ENCODE peak calls at places on chromosomes 12 and 14, in four cellular contexts. Q, G, I and S are unnamed samples.

GRCh38 chr14:93103392-93104080 is 12.2 kb downstream of the ITPK1 start:
- DNase-seq in Q (peak; percentile 20), I (no peak), G (no peak), S (no peak)

GRCh38 chr12:49188916-49189367 is at the start of gene TUBA1A:
- DNase-seq in G (peak; percentile 89), I (peak; percentile 100), Q (peak; percentile 100), S (peak; percentile 96)

GRCh38 chr12:94609917-94610443 is 40.4 kb downstream of the TMCC3 start:
- DNase-seq in Q (no peak), G (no peak), I (no peak), S (no peak)

GRCh38 chr14:93903342-93904184 is 23.6 kb upstream of the FAM181A start:
- DNase-seq in G (peak; percentile 81), I (peak; percentile 71), Q (no peak), S (no peak)

GRCh38 chr14:67892466-67893120 is 73.0 kb downstream of the RAD51B start:
- DNase-seq in Q (no peak), G (no peak), I (no peak), S (no peak)

GRCh38 chr12:107179883-107180282 is 86.5 kb upstream of the CRY1 start:
- DNase-seq in G (no peak), I (no peak), Q (no peak), S (no peak)

GRCh38 chr14:52917732-52918131 is 33.1 kb downstream of the FERMT2 start:
- DNase-seq in Q (peak; percentile 53), I (no peak), G (no peak), S (no peak)

GRCh38 chr14:106694638-106695393 is 1168.4 kb downstream of the TMEM121 start:
- DNase-seq in Q (no peak), I (no peak), G (no peak), S (no peak)

GRCh38 chr12:95820096-95820703 is 29.6 kb upstream of the NTN4 start:
- DNase-seq in Q (peak; percentile 68), I (no peak), G (no peak), S (no peak)

GRCh38 chr12:67911293-67911637 is 78.0 kb upstream of the IFNG-AS1 start:
- DNase-seq in Q (peak; percentile 18), G (no peak), I (no peak), S (no peak)

GRCh38 chr12:123966596-123966995 is 6.0 kb downstream of the CCDC92 start:
- DNase-seq in I (no peak), Q (peak; percentile 41), G (no peak), S (no peak)

GRCh38 chr12:90514325-90514724 is 440.7 kb downstream of the CCER1 start:
- DNase-seq in I (no peak), G (no peak), Q (peak; percentile 24), S (no peak)

GRCh38 chr14:54040851-54041250 is 84.2 kb upstream of the BMP4 start:
- DNase-seq in I (no peak), Q (no peak), G (no peak), S (no peak)

GRCh38 chr14:39395555-39396254 is 36.5 kb downstream of the FBXO33 start:
- DNase-seq in Q (no peak), I (no peak), G (no peak), S (no peak)

GRCh38 chr14:23864856-23865255 is 88.7 kb upstream of the DHRS4 start:
- DNase-seq in I (no peak), Q (no peak), G (no peak), S (no peak)

GRCh38 chr12:24903305-24904088 is 45.4 kb downstream of the BCAT1 start:
- DNase-seq in Q (peak; percentile 59), I (no peak), G (no peak), S (no peak)

GRCh38 chr12:45426294-45426693 is 210.4 kb downstream of the ANO6 start:
- DNase-seq in Q (no peak), I (no peak), G (no peak), S (no peak)

GRCh38 chr12:40738856-40739255 is 46.6 kb downstream of the CNTN1 start:
- DNase-seq in Q (no peak), I (no peak), G (no peak), S (no peak)

GRCh38 chr14:76917158-76917596 is 91.0 kb downstream of the LRRC74A start:
- DNase-seq in Q (peak; percentile 82), G (peak; percentile 83), I (peak; percentile 87), S (peak; percentile 85)

GRCh38 chr12:108484431-108484830 is 30.6 kb upstream of the FICD start:
- DNase-seq in G (no peak), I (no peak), Q (no peak), S (no peak)

GRCh38 chr12:54688309-54689033 is 40.3 kb upstream of the DCD start:
- DNase-seq in Q (no peak), I (no peak), G (no peak), S (no peak)

GRCh38 chr12:54680374-54680773 is 32.2 kb upstream of the DCD start:
- DNase-seq in Q (no peak), I (peak; percentile 89), G (peak; percentile 90), S (peak; percentile 77)

GRCh38 chr12:54684636-54685630 is 36.8 kb upstream of the DCD start:
- DNase-seq in Q (no peak), G (no peak), I (no peak), S (peak; percentile 25)

GRCh38 chr12:54682674-54683073 is 34.5 kb upstream of the DCD start:
- DNase-seq in Q (no peak), G (no peak), I (no peak), S (no peak)

DNA sequence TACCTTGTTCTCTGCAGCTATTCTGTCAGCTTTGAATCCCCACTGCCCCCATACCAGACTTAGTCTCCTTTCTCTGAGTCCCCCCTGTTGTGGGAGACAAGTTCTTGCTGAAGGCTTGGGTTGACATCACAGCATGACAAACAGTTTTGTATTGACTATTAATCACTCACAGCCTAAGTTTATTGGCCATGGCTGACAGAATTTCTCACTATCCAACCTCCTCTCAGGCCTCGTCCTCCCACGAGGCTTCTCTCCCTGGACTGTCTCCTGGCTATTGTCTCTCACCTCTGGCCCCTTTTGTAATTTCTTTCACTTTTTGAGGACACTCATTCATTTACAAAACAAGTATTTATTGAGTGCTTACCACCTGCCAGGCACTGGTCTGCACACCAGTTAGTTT is 35.2 kb upstream of the DCD start:
- DNase-seq in Q (no peak), I (peak; percentile 84), G (no peak), S (peak; percentile 91)
- H3K9ac ChIP-seq in Q (no peak overlapping the region), I (no peak overlapping the region), G (no peak overlapping the region), S (no peak overlapping the region)

DNA sequence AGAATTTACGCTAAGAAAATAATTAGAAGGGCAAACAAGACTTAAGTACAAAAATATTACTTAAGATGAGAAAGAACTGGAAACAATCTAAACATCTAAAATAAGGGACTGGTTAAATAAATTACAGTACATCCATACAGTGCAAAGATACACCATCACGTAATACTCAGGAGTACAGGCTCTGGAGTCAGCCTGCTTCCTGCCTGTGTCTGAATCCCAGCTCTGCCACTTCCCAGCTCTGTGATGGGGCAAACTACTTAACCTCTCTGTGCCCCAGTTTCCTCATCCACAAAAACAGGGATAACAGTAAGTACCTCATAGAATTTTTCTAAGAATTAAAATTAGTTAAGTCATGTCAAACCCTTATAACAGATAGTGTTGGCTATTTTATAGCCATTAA is 36.0 kb downstream of the PPTC7 start:
- DNase-seq in I (no peak), Q (no peak), G (no peak), S (no peak)
- H3K9ac ChIP-seq in I (no peak overlapping the region), Q (no peak overlapping the region), G (no peak overlapping the region), S (no peak overlapping the region)

GRCh38 chr12:69495071-69495470 is 24.9 kb downstream of the FRS2 start:
- DNase-seq in G (no peak), Q (peak; percentile 21), I (no peak), S (no peak)

GRCh38 chr12:69497308-69498026 is 27.3 kb downstream of the FRS2 start:
- DNase-seq in Q (peak; percentile 49), I (no peak), G (no peak), S (no peak)

GRCh38 chr12:69502342-69503081 is 32.3 kb downstream of the FRS2 start:
- DNase-seq in Q (no peak), G (no peak), I (no peak), S (no peak)

GRCh38 chr12:69501154-69501895 is 31.1 kb downstream of the FRS2 start:
- DNase-seq in Q (no peak), G (no peak), I (no peak), S (no peak)

GRCh38 chr12:69500631-69501030 is 30.4 kb downstream of the FRS2 start:
- DNase-seq in G (no peak), Q (no peak), I (no peak), S (no peak)
- H3K9ac ChIP-seq in G (no peak overlapping the region), Q (no peak overlapping the region), I (no peak overlapping the region), S (no peak overlapping the region)

GRCh38 chr12:109822416-109822815 is 10.8 kb downstream of the TRPV4 start:
- DNase-seq in G (no peak), I (no peak), Q (no peak), S (no peak)
- H3K9ac ChIP-seq in G (no peak overlapping the region), I (no peak overlapping the region), Q (no peak overlapping the region), S (no peak overlapping the region)

DNA sequence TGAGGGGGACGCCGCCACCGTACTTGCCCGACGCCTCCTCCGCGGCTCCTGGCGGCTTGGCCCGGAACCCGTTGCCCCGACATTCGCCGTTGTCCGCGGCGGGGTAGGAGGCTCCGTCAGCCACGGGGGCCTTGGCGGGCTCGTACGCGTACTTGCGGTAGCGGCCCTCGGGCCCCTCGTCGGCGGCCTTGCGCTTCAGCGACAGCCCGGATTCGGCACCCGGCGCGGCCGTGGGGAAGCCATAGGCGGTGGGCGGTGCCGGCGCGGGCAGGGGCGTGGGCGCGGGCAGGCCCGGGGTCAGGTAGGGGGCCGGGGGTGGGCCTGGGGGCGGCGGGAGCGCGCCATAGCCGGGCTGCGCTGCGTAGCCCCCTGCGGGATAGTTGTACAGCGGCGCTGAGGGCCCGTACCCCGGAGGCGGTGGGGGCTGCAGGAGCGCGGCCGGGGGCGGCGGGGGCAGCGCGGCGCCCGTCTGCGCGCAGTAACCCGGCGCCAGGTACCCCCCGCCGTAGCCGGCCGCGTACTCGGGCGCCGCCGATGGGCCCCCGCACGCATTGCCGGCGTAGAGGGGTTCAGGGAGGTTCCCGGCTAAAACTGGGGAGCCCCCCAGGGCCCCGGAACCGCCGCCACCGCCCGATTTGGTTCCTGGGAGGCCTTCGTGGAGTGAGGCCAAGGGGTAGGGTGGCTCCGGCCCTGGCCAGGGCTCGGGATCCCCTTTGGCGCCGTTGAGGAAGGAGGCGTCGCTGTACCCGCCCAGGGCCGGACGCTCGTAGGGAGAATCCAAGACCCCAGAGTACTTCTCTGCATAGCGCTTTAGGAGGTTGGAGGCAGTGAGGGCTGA is 26.9 kb downstream of the FIGNL2 start:
- DNase-seq in I (no peak), G (peak; percentile 77), Q (no peak), S (no peak)
- H3K9ac ChIP-seq in I (no peak overlapping the region), G (peak overlapping the region; percentile 76), Q (peak overlapping the region; percentile 69), S (peak overlapping the region; percentile 93)

GRCh38 chr12:116152268-116152667 is 125.2 kb downstream of the MED13L start:
- DNase-seq in Q (peak; percentile 68), I (no peak), G (no peak), S (no peak)
- H3K9ac ChIP-seq in Q (no peak overlapping the region), I (no peak overlapping the region), G (no peak overlapping the region), S (no peak overlapping the region)

GRCh38 chr12:56749364-56749763 is 2.8 kb downstream of the PRIM1 start:
- DNase-seq in G (no peak), Q (no peak), I (no peak), S (no peak)
- H3K9ac ChIP-seq in G (no peak overlapping the region), Q (no peak overlapping the region), I (no peak overlapping the region), S (no peak overlapping the region)